ENCODE peak calls at places on chromosome 18, in eight cellular contexts. W is cardiac muscle cell; Z is CD8-positive, alpha-beta T cell; B is DND-41; E is aorta; Q is neuronal stem cell; F is NT2/D1; Y is SK-N-SH. H is an unnamed sample. For H3K36me3, the result is how much of the 10 kb centered on the place peaks cover.

GRCh38 chr18:23377669-23378469 is 75.2 kb upstream of the RIOK3 start:
- DNase-seq in W (no peak), Z (no peak), B (no peak), E (no peak), Q (no peak), F (no peak), Y (no peak), H (no peak)

GRCh38 chr18:2657043-2657512 is 1.6 kb downstream of the SMCHD1 start:
- DNase-seq in W (no peak), Z (no peak), B (no peak), E (no peak), Q (no peak), F (no peak), Y (no peak), H (no peak)

GRCh38 chr18:21270453-21270852 is 28.4 kb downstream of the GREB1L start:
- DNase-seq in W (no peak), Z (no peak), B (no peak), E (no peak), Q (no peak), F (no peak), Y (no peak), H (no peak)

GRCh38 chr18:47756364-47757016 is 174.0 kb downstream of the SMAD2 start:
- DNase-seq in W (peak), Z (peak), B (peak), E (no peak), Q (peak), F (peak), Y (peak), H (peak)

GRCh38 chr18:56532176-56532840 is 106.1 kb downstream of the TXNL1 start:
- DNase-seq in W (no peak), Z (no peak), B (no peak), E (no peak), Q (no peak), F (no peak), Y (no peak), H (no peak)

GRCh38 chr18:45291616-45292612 is 323.4 kb upstream of the SLC14A2 start:
- DNase-seq in W (no peak), Z (no peak), B (no peak), E (no peak), Q (no peak), F (no peak), Y (peak), H (no peak)

GRCh38 chr18:34223893-34224422 is 755 bp downstream of the NOL4 start:
- DNase-seq in W (no peak), Z (no peak), B (no peak), E (no peak), Q (no peak), F (no peak), Y (peak), H (no peak)

GRCh38 chr18:10049721-10050120 is 135.9 kb downstream of the VAPA start:
- DNase-seq in W (no peak), Z (no peak), B (no peak), E (no peak), Q (no peak), F (no peak), Y (no peak), H (no peak)

GRCh38 chr18:830315-830901 is 18.4 kb upstream of the YES1 start:
- DNase-seq in W (no peak), Z (no peak), B (peak), E (no peak), Q (no peak), F (no peak), Y (no peak), H (no peak)

GRCh38 chr18:25464211-25464610 is 112.2 kb upstream of the ZNF521 start:
- DNase-seq in W (no peak), Z (no peak), B (no peak), E (no peak), Q (no peak), F (no peak), Y (no peak), H (no peak)

GRCh38 chr18:27712066-27712465 is 464.9 kb downstream of the CDH2 start:
- DNase-seq in W (no peak), Z (no peak), B (no peak), E (no peak), Q (no peak), F (no peak), Y (no peak), H (peak)

GRCh38 chr18:8117008-8117376 is 492.2 kb upstream of the RAB12 start:
- DNase-seq in W (no peak), Z (no peak), B (no peak), E (no peak), Q (no peak), F (no peak), Y (no peak), H (no peak)

GRCh38 chr18:46556590-46557206 is 100.3 kb downstream of the LOXHD1 start:
- DNase-seq in W (no peak), Z (no peak), B (no peak), E (no peak), Q (no peak), F (no peak), Y (no peak), H (no peak)

GRCh38 chr18:49861659-49862058 is 48.3 kb upstream of the ACAA2 start:
- DNase-seq in W (no peak), Z (no peak), B (no peak), E (peak), Q (no peak), F (no peak), Y (no peak), H (no peak)

GRCh38 chr18:61551586-61551985 is 218.4 kb downstream of the CDH20 start:
- DNase-seq in W (peak), Z (no peak), B (peak), E (no peak), Q (peak), F (peak), Y (peak), H (peak)

GRCh38 chr18:45066868-45067267 is 386.2 kb downstream of the SETBP1 start:
- DNase-seq in W (peak), Z (no peak), B (no peak), E (no peak), Q (no peak), F (no peak), Y (no peak), H (no peak)

GRCh38 chr18:5519448-5520362 is 24.1 kb downstream of the EPB41L3 start:
- DNase-seq in W (no peak), Z (no peak), B (no peak), E (no peak), Q (no peak), F (no peak), Y (no peak), H (no peak)

GRCh38 chr18:56799756-56800155 is 148.6 kb downstream of the WDR7 start:
- DNase-seq in W (no peak), Z (no peak), B (no peak), E (no peak), Q (no peak), F (no peak), Y (no peak), H (no peak)

GRCh38 chr18:47932603-47933002 is 2.1 kb upstream of the SMAD2 start:
- DNase-seq in W (peak), Z (no peak), B (no peak), E (no peak), Q (no peak), F (no peak), Y (no peak), H (peak)

GRCh38 chr18:26545737-26546136 is 2.6 kb downstream of the KCTD1 start:
- DNase-seq in W (no peak), Z (no peak), B (peak), E (no peak), Q (no peak), F (no peak), Y (no peak), H (no peak)

GRCh38 chr18:26546875-26547301 is 1.5 kb downstream of the KCTD1 start:
- DNase-seq in W (no peak), Z (no peak), B (no peak), E (no peak), Q (no peak), F (no peak), Y (peak), H (no peak)

GRCh38 chr18:26545335-26545734 is 3.0 kb downstream of the KCTD1 start:
- DNase-seq in W (no peak), Z (no peak), B (no peak), E (no peak), Q (no peak), F (no peak), Y (no peak), H (no peak)

GRCh38 chr18:26547302-26548143 is 830 bp downstream of the KCTD1 start:
- DNase-seq in W (peak), Z (peak), B (peak), E (peak), Q (peak), F (no peak), Y (peak), H (no peak)

GRCh38 chr18:26546170-26546874 is 2.0 kb downstream of the KCTD1 start:
- DNase-seq in W (no peak), Z (no peak), B (peak), E (no peak), Q (no peak), F (no peak), Y (no peak), H (no peak)
- H3K4me3 ChIP-seq in W (peak), Z (no peak), B (peak), E (no peak), Q (peak), F (no peak), Y (peak), H (no peak)

DNA sequence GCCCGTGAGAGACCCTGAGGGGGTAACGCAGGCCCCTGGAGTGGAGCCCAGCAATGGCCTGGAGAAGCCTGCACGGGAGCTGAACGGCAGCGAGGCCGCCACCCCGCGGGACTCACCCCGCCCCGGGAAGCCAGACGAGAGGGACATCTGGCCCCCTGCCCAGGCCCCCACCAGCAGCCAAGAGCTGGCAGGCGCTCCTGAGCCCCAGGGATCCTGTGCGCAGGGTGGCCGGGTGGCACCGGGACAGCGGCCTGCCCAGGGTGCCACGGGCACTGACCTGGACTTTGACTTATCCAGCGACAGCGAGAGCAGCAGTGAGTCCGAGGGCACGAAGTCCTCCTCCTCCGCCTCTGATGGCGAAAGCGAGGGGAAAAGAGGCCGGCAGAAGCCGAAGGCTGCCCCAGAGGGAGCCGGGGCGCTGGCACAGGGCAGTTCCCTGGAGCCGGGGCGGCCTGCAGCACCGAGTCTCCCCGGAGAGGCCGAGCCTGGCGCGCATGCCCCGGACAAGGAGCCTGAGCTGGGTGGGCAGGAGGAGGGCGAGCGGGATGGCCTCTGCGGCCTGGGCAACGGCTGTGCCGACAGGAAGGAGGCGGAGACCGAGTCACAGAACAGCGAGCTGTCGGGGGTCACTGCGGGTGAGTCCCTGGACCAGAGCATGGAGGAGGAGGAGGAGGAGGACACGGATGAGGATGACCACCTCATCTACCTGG is 35.1 kb downstream of the CTDP1 start:
- DNase-seq in W (no peak), Z (no peak), B (no peak), E (no peak), Q (no peak), F (no peak), Y (no peak), H (no peak)
- H3K36me3 ChIP-seq in W (under half), Z (under half), B (half or more), E (under half), Q (under half), F (half or more), Y (under half), H (half or more)

DNA sequence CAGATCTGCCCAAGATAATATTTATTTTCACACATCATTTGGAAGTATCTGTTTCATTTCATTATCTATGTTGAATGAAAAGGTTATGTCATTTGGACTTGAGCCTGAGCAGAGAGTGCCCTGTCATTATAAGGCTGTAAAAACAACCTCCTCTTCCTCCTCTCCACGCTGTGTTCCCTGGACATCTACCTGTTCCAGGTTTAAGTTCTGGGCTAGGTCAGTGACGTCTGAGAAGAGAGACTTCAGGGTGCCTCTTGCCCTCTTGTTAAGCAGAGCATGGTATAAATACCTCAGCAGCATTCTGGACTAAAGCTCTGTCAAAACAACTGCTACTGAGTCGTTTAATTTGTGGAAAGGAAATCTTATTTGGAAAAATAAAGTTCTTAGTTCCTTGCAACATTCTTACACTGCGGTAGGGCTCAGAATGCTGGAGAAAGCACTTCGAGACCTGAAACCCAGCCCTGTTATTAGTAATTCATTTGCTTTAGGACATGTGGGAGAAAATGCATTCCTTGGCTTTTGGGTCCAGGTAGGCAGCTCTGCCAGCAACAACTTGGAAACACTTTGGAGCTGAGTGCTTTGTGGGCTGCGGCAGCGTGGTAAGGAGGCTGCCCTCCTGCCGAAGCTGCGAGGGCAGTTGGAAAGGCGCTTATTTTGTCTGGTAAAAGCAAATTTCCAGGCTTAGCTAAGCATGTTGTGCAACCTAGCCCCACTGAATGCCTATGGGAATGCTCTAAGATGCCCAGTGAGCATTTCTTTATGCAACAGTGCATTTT is 91.8 kb upstream of the NEDD4L start:
- DNase-seq in W (no peak), Z (no peak), B (no peak), E (no peak), Q (no peak), F (no peak), Y (no peak), H (no peak)
- H3K4me3 ChIP-seq in W (no peak), Z (no peak), B (no peak), E (no peak), Q (no peak), F (no peak), Y (no peak), H (no peak)

DNA sequence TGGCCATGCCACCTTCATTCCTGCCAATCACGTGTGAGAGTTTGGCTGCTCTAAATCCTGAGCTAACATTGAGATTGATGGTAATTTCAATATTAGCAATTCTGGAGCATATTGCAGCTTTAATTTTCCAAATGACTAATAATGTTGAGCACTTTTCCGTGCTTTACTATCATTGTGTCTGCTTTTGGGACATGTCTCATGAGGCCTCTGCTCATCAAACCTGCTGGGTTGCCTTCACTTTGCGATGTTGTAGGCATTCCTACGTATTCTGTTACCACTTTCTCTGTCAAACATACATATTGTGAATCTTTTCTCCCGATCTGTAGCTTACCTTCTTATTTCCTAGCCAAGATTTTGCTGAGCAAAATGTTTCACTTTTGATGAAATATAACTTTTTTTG is 466.6 kb downstream of the GALR1 start:
- DNase-seq in W (no peak), Z (no peak), B (no peak), E (no peak), Q (no peak), F (no peak), Y (no peak), H (no peak)
- H3K36me3 ChIP-seq in W (under half), Z (under half), B (under half), E (under half), Q (under half), F (under half), Y (under half), H (under half)

DNA sequence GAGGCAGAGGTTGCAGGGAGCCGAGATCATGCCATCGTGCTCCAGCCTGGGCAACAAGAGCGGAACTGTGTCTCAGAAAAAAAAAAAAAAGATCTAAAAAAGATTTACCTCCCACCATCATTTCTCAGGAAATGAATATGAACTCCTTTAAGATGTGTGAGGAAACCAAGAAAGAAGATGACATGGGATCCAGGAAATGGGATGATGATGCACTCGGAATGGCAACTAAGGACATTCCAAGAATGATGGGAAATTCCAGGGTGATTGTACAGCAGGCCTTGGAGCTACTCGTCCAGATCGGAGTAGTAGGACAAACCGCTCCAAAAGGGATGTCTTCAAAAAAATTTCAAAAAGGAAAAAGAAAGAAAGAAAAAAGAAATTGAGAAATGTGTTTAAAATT is 84.9 kb upstream of the PMAIP1 start:
- DNase-seq in W (no peak), Z (no peak), B (no peak), E (no peak), Q (no peak), F (no peak), Y (no peak), H (no peak)
- H3K4me3 ChIP-seq in W (no peak), Z (no peak), B (no peak), E (no peak), Q (no peak), F (no peak), Y (no peak), H (no peak)

H was measured in WERI-Rb-1.